ENCODE peak calls at places on chromosomes 2 and 18, in four cellular contexts. Y is GM23248, H is Peyer's patch, N is cardiac fibroblast. X is an unnamed sample.

GRCh38 chr2:234863043-234863934 is 88.5 kb upstream of the SH3BP4 start:
- DNase-seq in H (no peak), N (peak; percentile 79), Y (peak; percentile 81), X (peak; percentile 88)

GRCh38 chr18:21598726-21599584 is 1.5 kb downstream of the ESCO1 start:
- DNase-seq in Y (peak; percentile 6), H (no peak), N (peak; percentile 5), X (no peak)

GRCh38 chr2:235098273-235098672 is 146.5 kb downstream of the SH3BP4 start:
- DNase-seq in H (no peak), Y (no peak), N (no peak), X (no peak)

GRCh38 chr18:29164020-29164706 is 987.2 kb upstream of the CDH2 start:
- DNase-seq in Y (peak; percentile 97), N (peak; percentile 96), H (no peak), X (no peak)

GRCh38 chr2:49035477-49035876 is 118.8 kb downstream of the FSHR start:
- DNase-seq in H (no peak), N (no peak), Y (no peak), X (no peak)

GRCh38 chr18:22046473-22046872 is 122.9 kb upstream of the GATA6 start:
- DNase-seq in N (no peak), Y (no peak), H (no peak), X (no peak)

GRCh38 chr2:168357799-168358504 is 98.1 kb upstream of the CERS6 start:
- DNase-seq in N (no peak), Y (peak; percentile 18), H (no peak), X (no peak)

GRCh38 chr2:4930704-4931103 is 761.5 kb upstream of the SOX11 start:
- DNase-seq in Y (no peak), N (no peak), H (no peak), X (no peak)

GRCh38 chr2:56127773-56128170 is 56.0 kb upstream of the CCDC85A start:
- DNase-seq in Y (peak; percentile 23), N (no peak), H (no peak), X (no peak)

GRCh38 chr18:46510386-46510785 is 146.6 kb downstream of the LOXHD1 start:
- DNase-seq in N (no peak), Y (no peak), H (no peak), X (no peak)

GRCh38 chr2:68594674-68595492 is 48.5 kb upstream of the PROKR1 start:
- DNase-seq in H (peak; percentile 42), Y (peak; percentile 57), N (peak; percentile 68), X (no peak)

GRCh38 chr2:232697807-232698110 is 628 bp downstream of the GIGYF2 start:
- DNase-seq in N (no peak), Y (no peak), H (peak; percentile 33), X (no peak)

GRCh38 chr18:55097406-55098170 is 138.3 kb upstream of the CCDC68 start:
- DNase-seq in H (no peak), Y (peak; percentile 55), N (peak; percentile 30), X (no peak)

GRCh38 chr2:71173096-71173495 is 42.7 kb downstream of the MPHOSPH10 start:
- DNase-seq in H (no peak), Y (no peak), N (no peak), X (no peak)

GRCh38 chr2:20584637-20585321 is 66.1 kb downstream of the HS1BP3 start:
- DNase-seq in H (no peak), Y (peak; percentile 94), N (peak; percentile 96), X (peak; percentile 66)

GRCh38 chr18:68764016-68764415 is 33.9 kb upstream of the CCDC102B start:
- DNase-seq in H (no peak), N (peak; percentile 56), Y (peak; percentile 68), X (no peak)

GRCh38 chr2:69214898-69215297 is 172.1 kb downstream of the GFPT1 start:
- DNase-seq in H (no peak), N (peak; percentile 90), Y (peak; percentile 76), X (no peak)

GRCh38 chr18:55245200-55245599 is 285.9 kb upstream of the CCDC68 start:
- DNase-seq in N (no peak), Y (peak; percentile 56), H (no peak), X (no peak)

GRCh38 chr2:238744951-238745350 is 102.9 kb upstream of the TWIST2 start:
- DNase-seq in Y (no peak), H (no peak), N (no peak), X (no peak)

GRCh38 chr2:3349211-3349693 is 28.4 kb downstream of the EIPR1 start:
- DNase-seq in Y (peak; percentile 63), N (no peak), H (no peak), X (peak; percentile 37)

GRCh38 chr2:128641421-128642095 is 322.9 kb upstream of the HS6ST1 start:
- DNase-seq in Y (no peak), H (no peak), N (no peak), X (no peak)

GRCh38 chr2:60948926-60949579 is 67.7 kb downstream of the REL start:
- DNase-seq in N (peak; percentile 55), Y (peak; percentile 48), H (no peak), X (no peak)

GRCh38 chr2:237617305-237617982 is 9.9 kb upstream of the LRRFIP1 start:
- DNase-seq in H (no peak), N (peak; percentile 14), Y (no peak), X (no peak)

GRCh38 chr2:234142530-234142929 is 92.0 kb downstream of the SPP2 start:
- DNase-seq in H (no peak), Y (peak; percentile 13), N (peak; percentile 20), X (no peak)

GRCh38 chr2:135744761-135745314 is 3.2 kb downstream of the UBXN4 start:
- DNase-seq in Y (peak; percentile 51), H (no peak), N (peak; percentile 49), X (no peak)

GRCh38 chr2:179612591-179613298 is 248.7 kb downstream of the ZNF385B start:
- DNase-seq in N (no peak), H (no peak), Y (peak; percentile 30), X (no peak)

GRCh38 chr2:237614151-237614720 is 13.2 kb upstream of the LRRFIP1 start:
- DNase-seq in Y (no peak), N (no peak), H (no peak), X (no peak)

GRCh38 chr2:53536583-53537361 is 230.8 kb upstream of the CHAC2 start:
- DNase-seq in N (no peak), H (no peak), Y (no peak), X (no peak)

GRCh38 chr18:60861575-60861974 is 471.7 kb upstream of the CDH20 start:
- DNase-seq in N (no peak), Y (no peak), H (no peak), X (no peak)

GRCh38 chr18:55634545-55634944 is 46.6 kb upstream of the TCF4 start:
- DNase-seq in Y (peak; percentile 75), H (no peak), N (peak; percentile 88), X (no peak)

GRCh38 chr2:234026693-234027254 is 23.7 kb upstream of the SPP2 start:
- DNase-seq in N (no peak), H (no peak), Y (no peak), X (no peak)

GRCh38 chr2:9548506-9548905 is 7.1 kb downstream of the ADAM17 start:
- DNase-seq in H (no peak), Y (peak; percentile 42), N (peak; percentile 66), X (no peak)

GRCh38 chr2:111946294-111947114 is 48.1 kb downstream of the MERTK start:
- DNase-seq in Y (peak; percentile 92), N (peak; percentile 92), H (no peak), X (no peak)

GRCh38 chr2:212959469-212960117 is 191.8 kb downstream of the IKZF2 start:
- DNase-seq in N (no peak), Y (peak; percentile 20), H (no peak), X (no peak)

GRCh38 chr2:141423212-141423611 is 707.6 kb downstream of the LRP1B start:
- DNase-seq in N (no peak), H (no peak), Y (no peak), X (no peak)

DNA sequence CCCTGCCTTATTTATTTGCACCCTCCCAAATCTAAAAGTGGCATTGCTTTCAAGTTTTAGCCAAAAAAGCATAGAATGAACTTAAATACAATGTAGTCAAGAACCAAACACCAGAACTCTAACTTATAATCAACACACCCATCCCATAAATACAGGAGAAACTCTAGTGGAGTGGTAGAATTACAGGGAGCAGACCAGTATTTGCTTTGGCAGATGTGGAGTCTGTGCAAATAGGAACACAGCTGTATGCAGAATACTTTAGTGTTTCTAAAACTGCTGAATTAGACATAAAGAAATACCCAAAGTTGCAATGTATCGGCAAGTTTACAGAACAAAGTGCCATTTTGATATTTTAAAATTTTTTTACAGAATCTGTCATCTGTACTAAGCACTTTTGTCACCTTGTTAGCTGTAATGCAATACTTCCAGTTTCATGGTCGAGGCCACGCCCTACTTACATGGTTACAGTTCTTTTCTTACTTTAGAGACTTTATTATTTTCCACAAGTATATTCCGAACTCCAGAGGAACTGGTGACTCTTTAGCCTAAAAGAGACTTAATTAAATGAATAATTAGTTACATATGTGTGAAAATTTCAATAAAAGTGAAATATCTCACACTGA is 23.7 kb upstream of the COL5A2 start:
- DNase-seq in N (no peak), Y (no peak), H (no peak), X (no peak)
- H3K4me3 ChIP-seq in N (no peak overlapping the region), Y (no peak overlapping the region), H (no peak overlapping the region), X (no peak overlapping the region)

GRCh38 chr18:12598181-12598921 is 59.6 kb downstream of the SPIRE1 start:
- DNase-seq in Y (peak; percentile 76), N (peak; percentile 65), H (no peak), X (no peak)
- H3K4me3 ChIP-seq in Y (peak overlapping the region; percentile 39), N (no peak overlapping the region), H (no peak overlapping the region), X (no peak overlapping the region)

DNA sequence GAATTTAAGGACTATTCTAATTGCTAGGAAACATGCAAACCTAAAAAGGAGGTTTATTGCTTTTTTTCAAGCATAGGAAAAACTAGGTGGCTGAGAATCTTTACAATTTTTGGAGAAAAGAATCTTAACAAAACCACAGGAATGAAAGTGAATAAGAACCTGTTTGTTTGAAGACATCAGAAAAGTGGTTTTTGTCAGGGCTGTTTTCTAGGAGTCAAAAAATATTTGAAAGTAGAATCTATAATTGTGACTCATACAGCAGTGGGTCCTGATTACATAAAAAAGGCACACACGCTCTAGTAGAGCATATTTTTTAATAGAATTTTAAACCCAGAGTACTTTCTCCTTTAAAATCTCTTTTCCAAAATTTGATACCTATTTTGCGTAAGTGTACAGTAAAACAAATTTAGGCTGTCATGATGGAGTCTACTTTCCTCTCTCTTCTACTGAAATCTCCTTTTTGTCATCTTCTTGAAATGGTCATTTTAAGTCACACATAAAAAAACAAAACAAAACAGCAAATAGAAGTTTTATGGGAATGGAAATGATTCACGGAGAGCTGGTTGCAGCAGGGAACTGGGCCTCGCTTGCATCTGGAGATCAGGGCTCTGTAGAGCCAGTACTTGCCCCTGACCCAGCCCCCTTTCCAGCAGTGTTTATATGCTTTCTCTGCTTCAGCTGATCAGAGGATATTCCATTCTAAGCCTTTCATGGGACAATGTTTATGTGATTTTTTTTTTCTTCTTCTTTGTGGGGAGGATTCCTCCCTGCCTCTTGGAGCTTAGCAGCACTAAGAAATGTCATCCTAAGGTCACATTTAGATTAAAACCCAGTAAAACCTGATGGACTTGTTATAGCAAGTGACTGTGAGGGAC is 59.1 kb upstream of the PELI1 start:
- DNase-seq in Y (peak; percentile 53), N (peak; percentile 59), H (no peak), X (no peak)
- H3K4me3 ChIP-seq in Y (peak overlapping the region; percentile 4), N (no peak overlapping the region), H (peak overlapping the region; percentile 13), X (no peak overlapping the region)

DNA sequence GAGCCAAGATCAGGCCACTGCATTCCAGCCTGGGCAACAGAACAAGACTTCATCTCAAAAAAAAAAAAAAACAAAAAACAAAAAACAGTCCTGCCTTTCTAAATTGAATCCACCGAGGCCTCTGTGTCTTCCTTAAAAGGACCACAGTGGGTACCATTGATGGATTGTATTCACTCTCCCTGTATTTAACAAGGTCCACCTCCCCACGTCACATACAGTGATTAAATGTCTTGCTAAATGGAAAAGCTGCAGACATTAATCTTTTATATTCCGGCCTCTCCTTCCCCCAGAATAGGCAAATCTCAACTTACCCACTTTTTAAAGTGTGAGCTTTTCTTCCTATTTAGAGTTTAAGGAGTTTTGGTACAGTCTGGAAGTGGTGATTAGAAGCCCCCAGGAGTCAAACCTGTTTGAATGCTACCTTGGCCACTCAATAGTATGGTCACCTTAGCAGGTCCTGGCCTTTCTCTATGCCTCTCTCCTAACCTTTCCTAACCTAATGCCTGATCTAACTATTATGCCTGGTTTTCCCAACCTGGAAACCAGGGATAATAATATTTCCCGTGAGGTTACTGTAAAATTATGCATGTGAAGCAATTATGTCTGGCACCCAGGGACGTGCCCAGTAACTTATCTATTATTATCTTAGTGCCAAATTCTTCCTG is 3.3 kb downstream of the NFE2L2 start:
- DNase-seq in H (no peak), N (no peak), Y (peak; percentile 48), X (no peak)
- H3K4me3 ChIP-seq in H (peak overlapping the region; percentile 94), N (peak overlapping the region; percentile 75), Y (peak overlapping the region; percentile 94), X (peak overlapping the region; percentile 90)